ENCODE peak calls at places on chromosomes 11 and 22, in ten cellular contexts. E is activated CD4-positive, alpha-beta T cell treated with anti-CD3 and anti-CD28 coated beads, Interleukin-2, amount 10 ng/mL, durations not matched to agents 7 days and 5 days; O is choroid plexus epithelial cell; N is stimulated activated CD8-positive, alpha-beta memory T cell treated with anti-CD3 and anti-CD28 coated beads, Interleukin-4, amount 100 ng/mL, for 24 hours; W is NCI-H446 treated with DMSO at 0.1 percent for 48 hours; M is dermis blood vessel endothelial cell; Q is activated CD8-positive, alpha-beta memory T cell treated with anti-CD3 and anti-CD28 coated beads for 24 hours; C is mesendoderm; D is anterior cingulate cortex; P is NCI-H187. G is an unnamed sample.

GRCh38 chr22:48338793-48339705 is 1488.6 kb downstream of the BRD1 start:
- DNase-seq in O (no peak), Q (no peak), D (no peak), N (no peak), P (no peak), M (no peak), E (no peak), C (peak; percentile 44), W (no peak), G (peak; percentile 31)

GRCh38 chr22:22171357-22172218 is 73.0 kb upstream of the VPREB1 start:
- DNase-seq in N (no peak), D (no peak), O (peak; percentile 18), E (no peak), M (peak; percentile 28), Q (no peak), C (peak; percentile 55), W (no peak), P (no peak), G (no peak)

GRCh38 chr22:35684270-35684700 is 33.4 kb upstream of the APOL5 start:
- DNase-seq in M (peak; percentile 43), O (peak; percentile 85), N (no peak), C (peak; percentile 61), W (peak; percentile 3), D (no peak), E (no peak), P (no peak), Q (no peak), G (no peak)

GRCh38 chr11:128697645-128698174 is 3.8 kb downstream of the FLI1 start:
- DNase-seq in W (no peak), M (peak; percentile 81), O (peak; percentile 51), Q (peak; percentile 57), N (no peak), D (no peak), C (no peak), E (no peak), P (no peak), G (no peak)

GRCh38 chr11:33721291-33721840 is 14.9 kb downstream of the CD59 start:
- DNase-seq in E (no peak), C (no peak), P (no peak), W (peak; percentile 75), O (no peak), M (peak; percentile 88), D (no peak), Q (no peak), N (no peak), G (no peak)

GRCh38 chr11:492416-493226 is 14.4 kb downstream of the RNH1 start:
- DNase-seq in O (no peak), M (no peak), C (no peak), D (no peak), P (no peak), E (no peak), N (no peak), W (no peak), Q (no peak), G (no peak)

GRCh38 chr22:35568751-35569725 is 28.4 kb downstream of the RASD2 start:
- DNase-seq in O (no peak), D (no peak), M (no peak), W (no peak), C (no peak), E (no peak), Q (no peak), N (no peak), P (no peak), G (no peak)

GRCh38 chr22:25141994-25142620 is 57.6 kb upstream of the CRYBB3 start:
- DNase-seq in O (no peak), Q (no peak), W (no peak), P (no peak), C (peak; percentile 83), M (no peak), D (no peak), N (no peak), E (no peak), G (no peak)

GRCh38 chr11:27205269-27205668 is 157.7 kb downstream of the CCDC34 start:
- DNase-seq in Q (no peak), M (no peak), P (no peak), W (no peak), D (no peak), N (no peak), C (no peak), O (no peak), E (no peak), G (no peak)

GRCh38 chr11:10982695-10983492 is 125.0 kb upstream of the ZBED5 start:
- DNase-seq in Q (no peak), W (no peak), N (no peak), M (no peak), P (no peak), E (no peak), O (no peak), C (no peak), D (no peak), G (no peak)

GRCh38 chr11:110162216-110162615 is 69.0 kb downstream of the ZC3H12C start:
- DNase-seq in C (no peak), N (no peak), D (no peak), O (peak; percentile 52), Q (no peak), M (no peak), P (no peak), E (no peak), W (no peak), G (no peak)

GRCh38 chr22:24432059-24432853 is 4.9 kb downstream of the ADORA2A start:
- DNase-seq in C (no peak), O (peak; percentile 65), W (peak; percentile 89), D (peak; percentile 39), Q (no peak), M (peak; percentile 30), P (no peak), N (no peak), E (no peak), G (no peak)

GRCh38 chr11:122676638-122677037 is 21.1 kb downstream of the UBASH3B start:
- DNase-seq in N (no peak), Q (no peak), D (no peak), W (no peak), M (no peak), C (peak; percentile 77), E (no peak), O (no peak), P (no peak), G (no peak)

GRCh38 chr22:42434283-42434682 is 2.1 kb upstream of the NFAM1 start:
- DNase-seq in O (peak; percentile 30), C (no peak), M (no peak), W (peak; percentile 67), P (no peak), E (no peak), D (peak; percentile 32), Q (no peak), N (no peak), G (no peak)

GRCh38 chr11:76284161-76284560 is 77.9 kb upstream of the WNT11 start:
- DNase-seq in O (no peak), C (peak; percentile 79), E (no peak), M (no peak), Q (no peak), W (no peak), D (no peak), N (no peak), P (no peak), G (no peak)

GRCh38 chr11:87081358-87081757 is 43.6 kb downstream of the TMEM135 start:
- DNase-seq in P (no peak), C (no peak), D (no peak), Q (no peak), M (no peak), O (no peak), E (no peak), N (no peak), W (no peak), G (no peak)

GRCh38 chr11:93577291-93577690 is 34.1 kb upstream of the SMCO4 start:
- DNase-seq in D (no peak), O (peak; percentile 72), E (no peak), Q (no peak), M (no peak), P (no peak), N (no peak), C (no peak), W (no peak), G (no peak)

GRCh38 chr11:82864268-82864667 is 36.0 kb downstream of the PRCP start:
- DNase-seq in M (peak; percentile 83), P (no peak), O (peak; percentile 92), Q (no peak), W (peak; percentile 79), C (peak; percentile 72), D (peak; percentile 72), N (no peak), E (peak; percentile 31), G (no peak)

GRCh38 chr22:34761111-34761510 is 304.8 kb upstream of the ISX start:
- DNase-seq in E (no peak), N (no peak), C (peak; percentile 45), O (no peak), W (no peak), M (no peak), P (no peak), Q (no peak), D (no peak), G (no peak)

GRCh38 chr11:35234836-35235235 is 95.9 kb downstream of the CD44 start:
- DNase-seq in E (no peak), O (no peak), W (no peak), P (no peak), D (no peak), Q (no peak), C (no peak), N (no peak), M (no peak), G (no peak)

GRCh38 chr11:83836883-83837654 is 550.9 kb upstream of the CCDC90B start:
- DNase-seq in E (peak; percentile 20), M (peak; percentile 54), P (peak; percentile 9), W (peak; percentile 26), N (no peak), Q (no peak), C (peak; percentile 83), O (peak; percentile 74), D (peak; percentile 45), G (no peak)

GRCh38 chr11:133331031-133331430 is 201.3 kb downstream of the OPCML start:
- DNase-seq in M (no peak), P (no peak), D (no peak), C (no peak), Q (no peak), N (no peak), O (no peak), W (no peak), E (no peak), G (no peak)

GRCh38 chr22:47296405-47297260 is 534.2 kb downstream of the TBC1D22A start:
- DNase-seq in P (no peak), W (no peak), N (no peak), D (no peak), O (no peak), M (no peak), Q (no peak), E (no peak), C (no peak), G (no peak)

GRCh38 chr11:76910620-76911414 is 50.1 kb downstream of the ACER3 start:
- DNase-seq in E (no peak), D (no peak), Q (no peak), P (no peak), W (no peak), M (no peak), C (peak; percentile 68), O (peak; percentile 11), N (no peak), G (no peak)

GRCh38 chr11:26028294-26028954 is 303.5 kb upstream of the ANO3 start:
- DNase-seq in N (no peak), D (no peak), W (no peak), O (peak; percentile 62), E (no peak), Q (no peak), M (no peak), C (peak; percentile 13), P (peak; percentile 26), G (no peak)

GRCh38 chr11:93733474-93733873 is 7.8 kb downstream of the TAF1D start:
- DNase-seq in D (no peak), M (no peak), Q (no peak), W (no peak), N (no peak), E (no peak), O (no peak), P (no peak), C (no peak), G (no peak)

GRCh38 chr22:40666151-40666848 is 13.0 kb upstream of the MCHR1 start:
- DNase-seq in E (no peak), C (no peak), W (peak; percentile 86), M (peak; percentile 59), O (no peak), D (peak; percentile 11), P (no peak), N (no peak), Q (no peak), G (no peak)

GRCh38 chr11:67118059-67118766 is 850 bp upstream of the KDM2A start:
- DNase-seq in Q (peak; percentile 87), P (no peak), M (peak; percentile 40), E (peak; percentile 58), O (peak; percentile 35), D (peak; percentile 31), C (peak; percentile 57), N (peak; percentile 30), W (no peak), G (peak; percentile 85)

G was measured in activated effector memory CD4-positive, alpha-beta T cell treated with anti-CD3 and anti-CD28 coated beads, Interleukin-2, amount 50 U/mL, for 16 hours.